ENCODE peak calls at places on chromosomes 16 and 17, in ten cellular contexts. Z, G, N, A, I, J, W, P, C and T are unnamed samples.

GRCh38 chr17:9402590-9403199 is 172.9 kb downstream of the STX8 start:
- DNase-seq in W (peak; percentile 54), A (peak; percentile 21), Z (peak; percentile 13), P (no peak), C (no peak), I (peak; percentile 39), N (peak; percentile 7), J (no peak), G (no peak), T (peak; percentile 38)

GRCh38 chr17:83079340-83079747 is at the start of gene METRNL:
- DNase-seq in I (peak; percentile 74), A (peak; percentile 79), C (peak; percentile 53), Z (peak; percentile 25), J (peak; percentile 26), N (peak; percentile 50), W (peak; percentile 74), G (peak; percentile 47), P (no peak), T (peak; percentile 82)

GRCh38 chr17:7074931-7075330 is 5.1 kb downstream of the CLEC10A start:
- DNase-seq in I (no peak), W (no peak), G (no peak), A (no peak), C (no peak), P (no peak), Z (no peak), N (no peak), J (no peak), T (no peak)

GRCh38 chr16:28063047-28063521 is 430 bp downstream of the GSG1L start:
- DNase-seq in A (no peak), N (no peak), C (no peak), J (no peak), G (no peak), Z (no peak), I (peak; percentile 32), W (no peak), P (no peak), T (no peak)

GRCh38 chr16:84121007-84121406 is 4.3 kb upstream of the MBTPS1 start:
- DNase-seq in G (no peak), I (no peak), W (no peak), P (no peak), J (no peak), N (no peak), C (no peak), Z (no peak), A (no peak), T (no peak)

GRCh38 chr16:12646098-12646489 is 157.6 kb downstream of the CPPED1 start:
- DNase-seq in G (no peak), I (no peak), Z (no peak), J (no peak), N (no peak), W (no peak), P (no peak), C (no peak), A (no peak), T (no peak)

GRCh38 chr17:4221899-4222659 is 41.7 kb downstream of the ANKFY1 start:
- DNase-seq in G (no peak), J (no peak), P (no peak), W (no peak), C (no peak), N (no peak), A (no peak), Z (no peak), I (no peak), T (no peak)

GRCh38 chr16:4315185-4316102 is at the start of gene GLIS2:
- DNase-seq in N (peak; percentile 32), G (no peak), I (peak; percentile 85), C (peak; percentile 24), Z (peak; percentile 53), P (no peak), J (peak; percentile 37), A (peak; percentile 29), W (no peak), T (peak; percentile 91)

GRCh38 chr16:84538441-84538840 is 34.0 kb upstream of the MEAK7 start:
- DNase-seq in A (no peak), Z (no peak), C (no peak), J (no peak), I (no peak), N (no peak), W (no peak), G (no peak), P (no peak), T (no peak)

GRCh38 chr16:12784076-12784475 is 19.6 kb downstream of the CPPED1 start:
- DNase-seq in Z (no peak), G (no peak), N (no peak), W (no peak), A (no peak), I (peak; percentile 9), C (no peak), J (no peak), P (no peak), T (no peak)

GRCh38 chr17:73933164-73933766 is 270.2 kb upstream of the RPL38 start:
- DNase-seq in J (no peak), I (no peak), A (no peak), W (no peak), N (no peak), Z (no peak), G (no peak), P (no peak), C (no peak), T (no peak)

GRCh38 chr17:43556292-43556691 is 10.2 kb upstream of the ETV4 start:
- DNase-seq in C (no peak), J (no peak), Z (no peak), W (peak; percentile 24), I (peak; percentile 85), G (no peak), P (no peak), A (no peak), N (no peak), T (peak; percentile 37)

GRCh38 chr17:5619088-5619740 is 34.9 kb upstream of the NLRP1 start:
- DNase-seq in A (no peak), G (no peak), W (peak; percentile 16), N (no peak), J (no peak), C (no peak), Z (peak; percentile 100), I (no peak), P (no peak), T (peak; percentile 35)

GRCh38 chr16:17138801-17139200 is 332.0 kb downstream of the XYLT1 start:
- DNase-seq in I (peak; percentile 35), N (no peak), C (no peak), A (no peak), Z (no peak), P (no peak), W (peak; percentile 3), G (no peak), J (no peak), T (no peak)

GRCh38 chr17:42183741-42184711 is 1.2 kb downstream of the HCRT start:
- DNase-seq in C (peak; percentile 76), J (peak; percentile 56), Z (peak; percentile 35), W (peak; percentile 86), G (peak; percentile 73), N (peak; percentile 67), A (peak; percentile 86), P (no peak), I (peak; percentile 72), T (peak; percentile 91)

GRCh38 chr17:12549499-12549901 is 116.2 kb upstream of the MYOCD start:
- DNase-seq in G (no peak), I (peak; percentile 98), W (no peak), C (no peak), J (no peak), N (no peak), P (no peak), Z (no peak), A (no peak), T (no peak)

GRCh38 chr16:68459457-68459856 is 11.1 kb upstream of the SMPD3 start:
- DNase-seq in I (no peak), N (no peak), C (no peak), A (no peak), W (no peak), G (no peak), J (no peak), Z (no peak), P (no peak), T (no peak)

GRCh38 chr17:1934901-1935300 is 90.2 kb downstream of the RTN4RL1 start:
- DNase-seq in P (no peak), C (no peak), A (no peak), Z (no peak), W (no peak), J (no peak), N (no peak), I (no peak), G (no peak), T (no peak)

GRCh38 chr17:76056882-76057281 is 15.4 kb downstream of the SRP68 start:
- DNase-seq in Z (no peak), A (no peak), G (no peak), N (no peak), C (no peak), I (no peak), J (no peak), P (no peak), W (no peak), T (no peak)

GRCh38 chr17:73531171-73531570 is 113.1 kb downstream of the SDK2 start:
- DNase-seq in N (no peak), J (no peak), Z (no peak), I (no peak), W (no peak), C (no peak), A (no peak), P (no peak), G (no peak), T (no peak)

GRCh38 chr17:37792787-37793186 is 47.9 kb upstream of the HNF1B start:
- DNase-seq in W (no peak), I (peak; percentile 84), Z (no peak), N (no peak), P (no peak), J (no peak), C (no peak), A (no peak), G (no peak), T (no peak)

GRCh38 chr16:89697161-89697615 is 4.3 kb downstream of the SPATA2L start:
- DNase-seq in C (no peak), G (no peak), W (no peak), Z (peak; percentile 58), I (no peak), P (no peak), N (no peak), J (no peak), A (no peak), T (no peak)

GRCh38 chr17:74527756-74528155 is 3.5 kb downstream of the CD300LB start:
- DNase-seq in J (no peak), P (no peak), N (no peak), I (no peak), C (no peak), Z (no peak), A (no peak), G (no peak), W (no peak), T (no peak)

GRCh38 chr17:39281806-39282205 is 56.1 kb upstream of the STAC2 start:
- DNase-seq in C (no peak), Z (no peak), W (no peak), I (peak; percentile 73), P (no peak), G (no peak), N (no peak), J (no peak), A (no peak), T (no peak)

GRCh38 chr16:87822002-87822390 is 47.3 kb downstream of the SLC7A5 start:
- DNase-seq in A (no peak), Z (no peak), C (no peak), W (no peak), G (no peak), P (no peak), I (no peak), J (no peak), N (no peak), T (no peak)

GRCh38 chr16:29256501-29256981 is 150.0 kb downstream of the NPIPB11 start:
- DNase-seq in P (no peak), Z (no peak), A (no peak), N (no peak), W (no peak), I (no peak), G (no peak), J (no peak), C (no peak), T (no peak)

GRCh38 chr16:11136600-11136999 is 119.4 kb downstream of the SOCS1 start:
- DNase-seq in I (peak; percentile 92), C (no peak), G (no peak), A (no peak), J (no peak), W (no peak), N (no peak), Z (peak; percentile 15), P (no peak), T (no peak)

GRCh38 chr17:61743766-61744165 is 119.6 kb downstream of the BRIP1 start:
- DNase-seq in J (no peak), A (no peak), G (no peak), W (no peak), P (no peak), I (no peak), Z (no peak), N (no peak), C (no peak), T (no peak)